ENCODE peak calls at places on chromosomes 13 and 19, in six cellular contexts. O is GM23248, S is OCI-LY7, Y is mesendoderm, F is PC-3, D is fibroblast of lung. N is an unnamed sample.

GRCh38 chr13:27631156-27631555 is 9.5 kb downstream of the POLR1D start:
- DNase-seq in D (no peak), Y (no peak), S (no peak), F (no peak), O (no peak), N (no peak)

GRCh38 chr19:7366701-7367420 is 18.1 kb downstream of the ARHGEF18 start:
- DNase-seq in O (peak; percentile 12), F (peak; percentile 90), Y (peak; percentile 68), S (peak; percentile 69), D (peak; percentile 43), N (peak; percentile 49)

GRCh38 chr13:113956571-113956970 is 17.3 kb downstream of the C13orf46 start:
- DNase-seq in S (no peak), F (no peak), Y (no peak), D (no peak), O (no peak), N (no peak)

GRCh38 chr19:19214892-19215291 is 3.1 kb downstream of the NCAN start:
- DNase-seq in F (peak; percentile 42), D (peak; percentile 23), S (peak; percentile 30), O (peak; percentile 56), Y (peak; percentile 83), N (no peak)

GRCh38 chr19:18489627-18490184 is 32.2 kb downstream of the ELL start:
- DNase-seq in D (no peak), F (no peak), Y (no peak), O (no peak), S (no peak), N (no peak)

GRCh38 chr19:50702870-50703829 is 16.5 kb downstream of the SHANK1 start:
- DNase-seq in O (peak; percentile 50), S (no peak), D (no peak), Y (no peak), F (peak; percentile 57), N (no peak)

GRCh38 chr19:12778020-12778904 is 2.9 kb upstream of the HOOK2 start:
- DNase-seq in Y (peak; percentile 70), F (peak; percentile 58), O (peak; percentile 88), S (peak; percentile 55), D (peak; percentile 83), N (peak; percentile 79)

GRCh38 chr13:99198630-99199029 is 2.0 kb upstream of the UBAC2 start:
- DNase-seq in O (no peak), D (no peak), S (no peak), Y (no peak), F (peak; percentile 89), N (peak; percentile 14)

GRCh38 chr13:26847281-26847680 is 86.7 kb upstream of the GPR12 start:
- DNase-seq in S (no peak), D (no peak), Y (peak; percentile 41), O (no peak), F (no peak), N (no peak)

GRCh38 chr19:7863157-7863970 is 10.8 kb downstream of the PRR36 start:
- DNase-seq in F (no peak), O (no peak), D (no peak), S (no peak), Y (peak; percentile 57), N (no peak)

GRCh38 chr13:39245688-39246087 is 207.4 kb downstream of the NHLRC3 start:
- DNase-seq in Y (no peak), F (no peak), S (no peak), O (no peak), D (no peak), N (peak; percentile 45)

GRCh38 chr19:41427647-41428480 is 690 bp upstream of the B3GNT8 start:
- DNase-seq in D (no peak), F (no peak), O (peak; percentile 60), Y (peak; percentile 68), S (no peak), N (no peak)

GRCh38 chr19:41515054-41515652 is 60.8 kb upstream of the CEACAM21 start:
- DNase-seq in S (no peak), Y (no peak), D (no peak), O (no peak), F (no peak), N (no peak)

GRCh38 chr19:41698746-41699230 is 9.6 kb upstream of the CEACAM5 start:
- DNase-seq in S (no peak), F (no peak), D (no peak), O (no peak), Y (no peak), N (no peak)

GRCh38 chr19:54299126-54299498 is 13.9 kb downstream of the LILRA5 start:
- DNase-seq in D (no peak), F (no peak), S (no peak), O (no peak), Y (no peak), N (no peak)

GRCh38 chr19:54035215-54036178 is 28.2 kb downstream of the VSTM1 start:
- DNase-seq in D (peak; percentile 86), Y (peak; percentile 91), S (no peak), O (peak; percentile 94), F (peak; percentile 91), N (peak; percentile 59)

GRCh38 chr13:88800505-88800904 is 1129.3 kb downstream of the SLITRK5 start:
- DNase-seq in F (peak; percentile 24), Y (no peak), S (no peak), D (no peak), O (no peak), N (no peak)

GRCh38 chr13:101512650-101513049 is 60.2 kb downstream of the ITGBL1 start:
- DNase-seq in Y (no peak), S (no peak), D (peak; percentile 85), O (peak; percentile 71), F (peak; percentile 71), N (no peak)

GRCh38 chr19:17266975-17267788 is at the start of gene BABAM1:
- DNase-seq in Y (peak; percentile 100), S (peak; percentile 99), O (peak; percentile 98), D (peak; percentile 100), F (peak; percentile 99), N (peak; percentile 99)

GRCh38 chr19:7078007-7078406 is 8.5 kb downstream of the ZNF557 start:
- DNase-seq in D (no peak), F (no peak), Y (no peak), S (no peak), O (peak; percentile 30), N (no peak)

GRCh38 chr19:46786236-46787039 is 2.0 kb downstream of the SLC1A5 start:
- DNase-seq in F (peak; percentile 66), Y (peak; percentile 89), O (peak; percentile 92), D (peak; percentile 77), S (peak; percentile 82), N (peak; percentile 82)

GRCh38 chr19:2982556-2982955 is 5.2 kb downstream of the TLE6 start:
- DNase-seq in S (no peak), O (no peak), F (no peak), D (no peak), Y (no peak), N (no peak)
- H3K4me2 ChIP-seq in S (no peak overlapping the region), O (no peak overlapping the region), F (no peak overlapping the region), D (no peak overlapping the region), Y (no peak overlapping the region), N (no peak overlapping the region)

GRCh38 chr19:704447-704741 is 4.3 kb upstream of the PALM start:
- DNase-seq in S (no peak), D (no peak), F (no peak), Y (no peak), O (no peak), N (no peak)
- H3K4me2 ChIP-seq in S (peak overlapping the region; percentile 13), D (no peak overlapping the region), F (no peak overlapping the region), Y (peak overlapping the region; percentile 71), O (no peak overlapping the region), N (peak overlapping the region; percentile 66)

GRCh38 chr13:105365831-105366230 is 1169.6 kb downstream of the EFNB2 start:
- DNase-seq in O (no peak), F (no peak), S (no peak), Y (no peak), D (no peak), N (peak; percentile 17)

GRCh38 chr13:105368781-105369180 is 1166.7 kb downstream of the EFNB2 start:
- DNase-seq in Y (peak; percentile 75), S (no peak), F (no peak), O (no peak), D (no peak), N (no peak)

DNA sequence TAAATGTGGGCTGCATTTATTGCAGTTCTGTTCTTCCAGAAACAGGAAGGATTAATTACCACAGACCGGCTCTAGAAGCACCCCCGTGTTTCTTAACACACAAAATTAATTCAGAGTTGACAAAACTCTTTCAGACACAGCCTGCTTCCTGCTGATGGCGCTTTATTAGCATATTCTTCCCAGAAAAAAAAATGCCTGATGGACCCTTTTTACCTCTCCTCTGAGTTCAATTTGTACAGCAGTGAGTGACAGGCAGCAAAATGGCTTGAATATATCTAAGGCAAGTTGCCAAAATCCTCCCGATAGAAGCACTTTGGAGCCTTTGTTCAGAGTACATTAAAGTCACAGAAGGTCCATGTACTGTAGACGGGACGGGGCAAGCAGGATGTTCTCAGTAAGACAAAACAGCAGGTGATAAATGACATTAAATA is 1171.7 kb downstream of the EFNB2 start:
- DNase-seq in O (no peak), Y (no peak), D (no peak), F (no peak), S (no peak), N (no peak)
- H3K4me2 ChIP-seq in O (no peak overlapping the region), Y (no peak overlapping the region), D (no peak overlapping the region), F (no peak overlapping the region), S (no peak overlapping the region), N (no peak overlapping the region)

DNA sequence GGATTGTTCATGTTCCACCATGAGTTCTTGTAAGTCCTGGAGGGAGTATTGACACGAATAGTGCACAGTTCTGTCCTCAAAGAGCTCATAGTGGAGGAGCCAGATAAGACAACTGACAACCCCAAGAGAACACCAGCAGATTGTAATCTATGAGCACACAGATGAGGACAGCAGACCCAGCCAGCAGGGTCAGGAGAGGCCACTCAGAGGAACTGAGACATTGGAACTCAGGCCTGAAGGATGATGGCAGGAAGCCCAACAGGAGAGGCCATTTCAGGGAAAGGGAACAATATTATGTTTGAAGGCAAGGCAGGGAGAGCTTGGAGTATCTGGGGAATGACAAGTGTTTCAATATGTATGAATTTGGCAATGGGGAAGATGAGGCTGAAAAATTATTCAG is 63.7 kb upstream of the IPO5 start:
- DNase-seq in O (peak; percentile 40), Y (no peak), F (no peak), D (no peak), S (no peak), N (no peak)
- H3K4me2 ChIP-seq in O (no peak overlapping the region), Y (no peak overlapping the region), F (no peak overlapping the region), D (no peak overlapping the region), S (no peak overlapping the region), N (no peak overlapping the region)

DNA sequence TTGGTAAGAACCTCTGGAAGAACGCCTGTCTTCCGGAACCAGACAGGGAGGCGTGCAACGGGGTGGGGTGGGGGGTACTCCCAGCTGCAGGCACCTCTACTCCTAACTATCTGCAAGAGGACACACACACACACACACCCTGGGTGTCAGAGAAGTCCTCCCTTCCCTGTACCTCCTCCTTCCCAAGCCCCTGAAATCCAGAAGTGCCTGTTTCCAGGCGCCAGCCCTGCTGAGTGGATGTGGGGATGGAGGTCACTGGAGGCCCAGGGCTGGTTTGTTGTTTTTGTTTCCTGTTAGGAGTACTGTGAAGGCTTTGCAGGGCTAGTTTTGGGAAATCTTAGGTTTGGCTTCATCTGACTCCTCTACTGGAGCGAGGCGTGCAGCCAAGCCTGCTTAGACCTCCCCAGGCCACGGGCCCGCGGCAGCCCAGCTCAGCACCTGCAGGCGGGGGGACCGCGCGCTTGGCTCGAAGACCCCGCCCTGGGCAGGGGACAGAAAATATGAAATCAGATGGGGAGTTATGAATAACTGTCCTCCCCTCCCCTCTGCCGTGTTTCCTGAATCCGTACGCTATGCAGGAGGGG is 36.4 kb downstream of the SOX1 start:
- DNase-seq in S (no peak), Y (no peak), O (no peak), F (no peak), D (no peak), N (no peak)
- H3K4me2 ChIP-seq in S (no peak overlapping the region), Y (no peak overlapping the region), O (no peak overlapping the region), F (no peak overlapping the region), D (no peak overlapping the region), N (no peak overlapping the region)

GRCh38 chr19:5447700-5448311 is 7.4 kb upstream of the ZNRF4 start:
- DNase-seq in D (peak; percentile 39), O (peak; percentile 52), Y (peak; percentile 48), S (no peak), F (no peak), N (no peak)
- H3K4me2 ChIP-seq in D (no peak overlapping the region), O (no peak overlapping the region), Y (no peak overlapping the region), S (no peak overlapping the region), F (no peak overlapping the region), N (no peak overlapping the region)